ENCODE peak calls at places on chromosomes 7 and 10, in four cellular contexts. T, O, U and S are unnamed samples.

GRCh38 chr7:11127112-11127785 is 153.6 kb downstream of the PHF14 start:
- DNase-seq in T (no peak), O (no peak), U (no peak), S (no peak)

GRCh38 chr10:12327476-12327875 is 21.9 kb upstream of the CAMK1D start:
- DNase-seq in T (no peak), O (no peak), U (no peak), S (no peak)

GRCh38 chr10:34282186-34282585 is 532.9 kb downstream of the PARD3 start:
- DNase-seq in T (no peak), O (no peak), U (no peak), S (no peak)

GRCh38 chr10:96025566-96025965 is 17.8 kb upstream of the CCNJ start:
- DNase-seq in T (no peak), O (no peak), U (no peak), S (no peak)

GRCh38 chr10:22545643-22546042 is 168.7 kb downstream of the PIP4K2A start:
- DNase-seq in T (no peak), O (no peak), U (no peak), S (no peak)

GRCh38 chr10:61795551-61795950 is 105.9 kb upstream of the ARID5B start:
- DNase-seq in T (no peak), O (no peak), U (no peak), S (no peak)

GRCh38 chr10:22158426-22158825 is 59.4 kb downstream of the EBLN1 start:
- DNase-seq in T (no peak), O (no peak), U (no peak), S (no peak)

GRCh38 chr7:129853661-129854268 is 99.0 kb downstream of the UBE2H start:
- DNase-seq in T (no peak), O (no peak), U (no peak), S (peak; percentile 58)

GRCh38 chr7:114856625-114857024 is 65.3 kb upstream of the MDFIC start:
- DNase-seq in T (no peak), O (no peak), U (no peak), S (no peak)

GRCh38 chr10:108348215-108348614 is 1183.7 kb upstream of the SORCS1 start:
- DNase-seq in T (no peak), O (no peak), U (no peak), S (no peak)

GRCh38 chr10:34768261-34768971 is 46.7 kb downstream of the PARD3 start:
- DNase-seq in T (peak; percentile 69), O (no peak), U (peak; percentile 81), S (peak; percentile 92)

GRCh38 chr7:140263277-140263676 is 86.5 kb upstream of the KDM7A start:
- DNase-seq in T (no peak), O (peak; percentile 48), U (no peak), S (no peak)

GRCh38 chr7:134547738-134548054 is 1.2 kb upstream of the AKR1B15 start:
- DNase-seq in T (no peak), O (no peak), U (peak; percentile 46), S (peak; percentile 62)

GRCh38 chr7:134602921-134603394 is 43.7 kb upstream of the BPGM start:
- DNase-seq in T (no peak), O (no peak), U (peak; percentile 17), S (no peak)

GRCh38 chr10:125880719-125881118 is 373 bp downstream of the DHX32 start:
- DNase-seq in T (no peak), O (no peak), U (no peak), S (no peak)

GRCh38 chr10:43892062-43892765 is 243.5 kb upstream of the ZNF32 start:
- DNase-seq in T (no peak), O (no peak), U (no peak), S (no peak)

GRCh38 chr10:84820121-84820520 is 491.7 kb downstream of the CCSER2 start:
- DNase-seq in T (peak; percentile 1), O (no peak), U (no peak), S (no peak)

GRCh38 chr7:70506463-70506862 is 625.5 kb upstream of the GALNT17 start:
- DNase-seq in T (peak; percentile 7), O (peak; percentile 1), U (no peak), S (no peak)

GRCh38 chr10:87058171-87058570 is 36.5 kb downstream of the GLUD1 start:
- DNase-seq in T (no peak), O (no peak), U (no peak), S (no peak)

GRCh38 chr7:102260856-102261255 is 25.8 kb upstream of the SH2B2 start:
- DNase-seq in T (no peak), O (no peak), U (peak; percentile 41), S (no peak)

GRCh38 chr10:59337254-59337653 is 25.1 kb downstream of the FAM13C start:
- DNase-seq in T (peak; percentile 36), O (no peak), U (peak; percentile 30), S (peak; percentile 93)

GRCh38 chr7:27434729-27435400 is 192.3 kb downstream of the EVX1 start:
- DNase-seq in T (no peak), O (no peak), U (no peak), S (no peak)

GRCh38 chr10:9957352-9957751 is 1060.3 kb upstream of the CELF2 start:
- DNase-seq in T (no peak), O (no peak), U (no peak), S (no peak)

GRCh38 chr10:74213571-74214162 is 62.6 kb downstream of the ADK start:
- DNase-seq in T (peak; percentile 31), O (peak; percentile 46), U (no peak), S (peak; percentile 18)

GRCh38 chr10:131743190-131744151 is 157.3 kb upstream of the PPP2R2D start:
- DNase-seq in T (no peak), O (no peak), U (no peak), S (no peak)

GRCh38 chr10:33621143-33621542 is 286.7 kb upstream of the NRP1 start:
- DNase-seq in T (no peak), O (no peak), U (no peak), S (no peak)

GRCh38 chr10:101612872-101613271 is 24.8 kb downstream of the DPCD start:
- DNase-seq in T (no peak), O (no peak), U (no peak), S (no peak)